ENCODE peak calls at places on chromosomes 7 and 10, in seven cellular contexts. One of them, this sample, is unnamed.

GRCh38 chr10:15216700-15217099 is 48.2 kb upstream of the NMT2 start:
- DNase-seq in colonic mucosa: no peak
- DNase-seq in cardiac muscle cell: no peak
- DNase-seq in tibial artery: no peak
- DNase-seq in fibroblast of lung: no peak
- DNase-seq in retinal pigment epithelial cell: no peak
- DNase-seq in fibroblast of villous mesenchyme: no peak
- DNase-seq in this sample: no peak

GRCh38 chr7:41148521-41148951 is 554.4 kb downstream of the INHBA start:
- DNase-seq in colonic mucosa: no peak
- DNase-seq in cardiac muscle cell: no peak
- DNase-seq in tibial artery: no peak
- DNase-seq in fibroblast of lung: peak
- DNase-seq in retinal pigment epithelial cell: no peak
- DNase-seq in fibroblast of villous mesenchyme: peak
- DNase-seq in this sample: peak

GRCh38 chr10:129045658-129046057 is 421.4 kb upstream of the MGMT start:
- DNase-seq in colonic mucosa: no peak
- DNase-seq in cardiac muscle cell: no peak
- DNase-seq in tibial artery: no peak
- DNase-seq in fibroblast of lung: no peak
- DNase-seq in retinal pigment epithelial cell: no peak
- DNase-seq in fibroblast of villous mesenchyme: no peak
- DNase-seq in this sample: no peak

GRCh38 chr10:92544296-92544695 is 29.6 kb downstream of the IDE start:
- DNase-seq in colonic mucosa: no peak
- DNase-seq in cardiac muscle cell: no peak
- DNase-seq in tibial artery: no peak
- DNase-seq in fibroblast of lung: no peak
- DNase-seq in retinal pigment epithelial cell: no peak
- DNase-seq in fibroblast of villous mesenchyme: peak
- DNase-seq in this sample: no peak

GRCh38 chr7:29102554-29103151 is 43.7 kb downstream of the CPVL start:
- DNase-seq in colonic mucosa: peak
- DNase-seq in cardiac muscle cell: peak
- DNase-seq in tibial artery: peak
- DNase-seq in fibroblast of lung: peak
- DNase-seq in retinal pigment epithelial cell: no peak
- DNase-seq in fibroblast of villous mesenchyme: peak
- DNase-seq in this sample: peak

GRCh38 chr7:139541600-139542307 is 18.3 kb downstream of the CLEC2L start:
- DNase-seq in colonic mucosa: no peak
- DNase-seq in cardiac muscle cell: peak
- DNase-seq in tibial artery: no peak
- DNase-seq in fibroblast of lung: no peak
- DNase-seq in retinal pigment epithelial cell: no peak
- DNase-seq in fibroblast of villous mesenchyme: no peak
- DNase-seq in this sample: no peak

GRCh38 chr7:155363146-155363539 is 65.5 kb downstream of the INSIG1 start:
- DNase-seq in colonic mucosa: no peak
- DNase-seq in cardiac muscle cell: no peak
- DNase-seq in tibial artery: no peak
- DNase-seq in fibroblast of lung: no peak
- DNase-seq in retinal pigment epithelial cell: no peak
- DNase-seq in fibroblast of villous mesenchyme: no peak
- DNase-seq in this sample: no peak

GRCh38 chr10:33812586-33812985 is 478.1 kb upstream of the NRP1 start:
- DNase-seq in colonic mucosa: no peak
- DNase-seq in cardiac muscle cell: no peak
- DNase-seq in tibial artery: no peak
- DNase-seq in fibroblast of lung: no peak
- DNase-seq in retinal pigment epithelial cell: no peak
- DNase-seq in fibroblast of villous mesenchyme: no peak
- DNase-seq in this sample: no peak

GRCh38 chr10:49115796-49116508 is 630 bp upstream of the VSTM4 start:
- DNase-seq in colonic mucosa: no peak
- DNase-seq in cardiac muscle cell: no peak
- DNase-seq in tibial artery: no peak
- DNase-seq in fibroblast of lung: no peak
- DNase-seq in retinal pigment epithelial cell: no peak
- DNase-seq in fibroblast of villous mesenchyme: no peak
- DNase-seq in this sample: no peak

GRCh38 chr7:43572516-43573049 is 10.3 kb upstream of the STK17A start:
- DNase-seq in colonic mucosa: no peak
- DNase-seq in cardiac muscle cell: no peak
- DNase-seq in tibial artery: peak
- DNase-seq in fibroblast of lung: peak
- DNase-seq in retinal pigment epithelial cell: peak
- DNase-seq in fibroblast of villous mesenchyme: peak
- DNase-seq in this sample: peak

GRCh38 chr10:65952086-65952485 is 973.8 kb upstream of the LRRTM3 start:
- DNase-seq in colonic mucosa: no peak
- DNase-seq in cardiac muscle cell: no peak
- DNase-seq in tibial artery: no peak
- DNase-seq in fibroblast of lung: no peak
- DNase-seq in retinal pigment epithelial cell: no peak
- DNase-seq in fibroblast of villous mesenchyme: no peak
- DNase-seq in this sample: no peak

GRCh38 chr10:101130984-101131961 is at the start of gene TLX1:
- DNase-seq in colonic mucosa: no peak
- DNase-seq in cardiac muscle cell: peak
- DNase-seq in tibial artery: no peak
- DNase-seq in fibroblast of lung: no peak
- DNase-seq in retinal pigment epithelial cell: no peak
- DNase-seq in fibroblast of villous mesenchyme: no peak
- DNase-seq in this sample: no peak

GRCh38 chr10:1674501-1674900 is 62.8 kb downstream of the ADARB2 start:
- DNase-seq in colonic mucosa: no peak
- DNase-seq in cardiac muscle cell: no peak
- DNase-seq in tibial artery: no peak
- DNase-seq in fibroblast of lung: no peak
- DNase-seq in retinal pigment epithelial cell: no peak
- DNase-seq in fibroblast of villous mesenchyme: no peak
- DNase-seq in this sample: no peak

GRCh38 chr7:22229148-22229547 is 127.8 kb downstream of the RAPGEF5 start:
- DNase-seq in colonic mucosa: no peak
- DNase-seq in cardiac muscle cell: no peak
- DNase-seq in tibial artery: no peak
- DNase-seq in fibroblast of lung: no peak
- DNase-seq in retinal pigment epithelial cell: no peak
- DNase-seq in fibroblast of villous mesenchyme: no peak
- DNase-seq in this sample: no peak

GRCh38 chr10:11881477-11882417 is 58.6 kb downstream of the PROSER2 start:
- DNase-seq in colonic mucosa: no peak
- DNase-seq in cardiac muscle cell: no peak
- DNase-seq in tibial artery: no peak
- DNase-seq in fibroblast of lung: no peak
- DNase-seq in retinal pigment epithelial cell: no peak
- DNase-seq in fibroblast of villous mesenchyme: no peak
- DNase-seq in this sample: no peak

GRCh38 chr7:128162666-128163065 is 78.4 kb upstream of the LEP start:
- DNase-seq in colonic mucosa: no peak
- DNase-seq in cardiac muscle cell: no peak
- DNase-seq in tibial artery: no peak
- DNase-seq in fibroblast of lung: no peak
- DNase-seq in retinal pigment epithelial cell: no peak
- DNase-seq in fibroblast of villous mesenchyme: no peak
- DNase-seq in this sample: no peak

DNA sequence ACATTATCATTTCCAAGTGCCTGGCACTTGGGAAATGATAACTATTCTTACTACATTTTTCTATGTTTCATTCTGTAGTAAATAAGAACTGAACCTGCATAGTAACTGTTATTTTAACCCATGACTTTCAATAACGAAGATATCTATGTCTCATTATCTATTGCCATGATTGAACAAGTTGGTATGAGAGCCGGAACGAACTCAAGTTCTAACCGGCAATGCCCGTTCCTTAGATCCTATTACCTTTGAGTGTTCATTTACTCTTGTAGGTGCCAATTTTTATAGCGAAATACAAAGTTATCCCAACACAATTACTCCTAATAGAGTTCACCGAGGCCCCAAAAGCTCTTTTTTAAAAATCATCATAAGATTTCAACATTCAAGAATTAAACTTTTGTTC is 885 bp upstream of the MET start:
- DNase-seq in colonic mucosa: no peak
- DNase-seq in cardiac muscle cell: no peak
- DNase-seq in tibial artery: no peak
- DNase-seq in fibroblast of lung: no peak
- DNase-seq in retinal pigment epithelial cell: no peak
- DNase-seq in fibroblast of villous mesenchyme: no peak
- DNase-seq in this sample: no peak
- H3K4me3 ChIP-seq in colonic mucosa: peak
- H3K4me3 ChIP-seq in cardiac muscle cell: peak
- H3K4me3 ChIP-seq in tibial artery: peak
- H3K4me3 ChIP-seq in fibroblast of lung: no peak
- H3K4me3 ChIP-seq in retinal pigment epithelial cell: peak
- H3K4me3 ChIP-seq in fibroblast of villous mesenchyme: no peak
- H3K4me3 ChIP-seq in this sample: no peak

GRCh38 chr10:63887600-63888396 is 366.6 kb downstream of the REEP3 start:
- DNase-seq in colonic mucosa: no peak
- DNase-seq in cardiac muscle cell: no peak
- DNase-seq in tibial artery: no peak
- DNase-seq in fibroblast of lung: no peak
- DNase-seq in retinal pigment epithelial cell: no peak
- DNase-seq in fibroblast of villous mesenchyme: no peak
- DNase-seq in this sample: no peak

GRCh38 chr10:63885159-63885558 is 364.0 kb downstream of the REEP3 start:
- DNase-seq in colonic mucosa: no peak
- DNase-seq in cardiac muscle cell: no peak
- DNase-seq in tibial artery: no peak
- DNase-seq in fibroblast of lung: no peak
- DNase-seq in retinal pigment epithelial cell: no peak
- DNase-seq in fibroblast of villous mesenchyme: no peak
- DNase-seq in this sample: no peak

GRCh38 chr10:63889756-63890155 is 368.6 kb downstream of the REEP3 start:
- DNase-seq in colonic mucosa: no peak
- DNase-seq in cardiac muscle cell: no peak
- DNase-seq in tibial artery: no peak
- DNase-seq in fibroblast of lung: no peak
- DNase-seq in retinal pigment epithelial cell: no peak
- DNase-seq in fibroblast of villous mesenchyme: no peak
- DNase-seq in this sample: no peak

GRCh38 chr10:63886281-63887025 is 365.3 kb downstream of the REEP3 start:
- DNase-seq in colonic mucosa: no peak
- DNase-seq in cardiac muscle cell: no peak
- DNase-seq in tibial artery: no peak
- DNase-seq in fibroblast of lung: no peak
- DNase-seq in retinal pigment epithelial cell: no peak
- DNase-seq in fibroblast of villous mesenchyme: no peak
- DNase-seq in this sample: no peak

GRCh38 chr10:63887026-63887589 is 365.9 kb downstream of the REEP3 start:
- DNase-seq in colonic mucosa: no peak
- DNase-seq in cardiac muscle cell: no peak
- DNase-seq in tibial artery: no peak
- DNase-seq in fibroblast of lung: no peak
- DNase-seq in retinal pigment epithelial cell: no peak
- DNase-seq in fibroblast of villous mesenchyme: no peak
- DNase-seq in this sample: no peak
- TF ChIP-seq CTCF in colonic mucosa: no peak
- TF ChIP-seq CTCF in cardiac muscle cell: peak
- TF ChIP-seq CTCF in tibial artery: no peak
- TF ChIP-seq CTCF in fibroblast of lung: no peak
- TF ChIP-seq CTCF in retinal pigment epithelial cell: peak
- TF ChIP-seq CTCF in fibroblast of villous mesenchyme: no peak
- TF ChIP-seq CTCF in this sample: no peak

GRCh38 chr7:55066938-55067337 is 48.1 kb downstream of the EGFR start:
- DNase-seq in colonic mucosa: no peak
- DNase-seq in cardiac muscle cell: no peak
- DNase-seq in tibial artery: no peak
- DNase-seq in fibroblast of lung: no peak
- DNase-seq in retinal pigment epithelial cell: no peak
- DNase-seq in fibroblast of villous mesenchyme: no peak
- DNase-seq in this sample: no peak
- H3K4me3 ChIP-seq in colonic mucosa: no peak
- H3K4me3 ChIP-seq in cardiac muscle cell: no peak
- H3K4me3 ChIP-seq in tibial artery: no peak
- H3K4me3 ChIP-seq in fibroblast of lung: no peak
- H3K4me3 ChIP-seq in retinal pigment epithelial cell: no peak
- H3K4me3 ChIP-seq in fibroblast of villous mesenchyme: no peak
- H3K4me3 ChIP-seq in this sample: no peak

DNA sequence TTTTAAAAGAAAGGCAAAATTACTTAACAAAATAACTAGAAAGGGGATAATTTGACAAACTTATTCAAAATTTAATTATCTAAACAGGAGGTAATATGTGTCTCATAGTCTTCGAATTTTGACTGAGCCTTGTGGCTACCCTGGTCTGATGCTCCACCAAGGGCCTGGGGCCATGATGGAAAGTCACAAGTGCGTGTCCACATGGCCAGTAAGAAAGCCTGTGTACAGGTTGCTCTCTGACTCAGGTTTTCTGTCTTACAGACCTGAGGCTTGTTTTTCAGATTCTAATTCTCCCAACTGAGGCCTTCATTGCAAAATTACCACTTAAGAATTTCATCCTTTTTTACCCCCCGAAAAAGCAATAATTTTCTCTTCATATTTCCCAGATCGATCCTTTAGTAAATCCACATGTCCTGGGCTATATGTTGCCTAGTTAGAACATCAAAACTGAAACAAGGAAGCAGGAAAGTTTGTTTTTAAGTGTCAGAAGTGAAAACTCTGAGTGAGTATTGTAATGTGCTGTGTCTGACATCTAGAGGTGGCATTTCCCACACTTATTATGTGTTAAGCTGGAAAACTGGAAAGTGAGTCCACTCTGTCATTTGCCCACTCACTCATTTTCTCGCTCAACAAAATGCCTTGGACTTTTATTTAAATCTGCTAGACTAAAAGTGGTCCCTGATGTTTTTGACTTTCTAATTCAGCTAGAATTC is 10.0 kb downstream of the CYP3A43 start:
- DNase-seq in colonic mucosa: peak
- DNase-seq in cardiac muscle cell: no peak
- DNase-seq in tibial artery: no peak
- DNase-seq in fibroblast of lung: peak
- DNase-seq in retinal pigment epithelial cell: no peak
- DNase-seq in fibroblast of villous mesenchyme: peak
- DNase-seq in this sample: peak
- TF ChIP-seq CTCF in colonic mucosa: peak
- TF ChIP-seq CTCF in cardiac muscle cell: no peak
- TF ChIP-seq CTCF in tibial artery: no peak
- TF ChIP-seq CTCF in fibroblast of lung: no peak
- TF ChIP-seq CTCF in retinal pigment epithelial cell: no peak
- TF ChIP-seq CTCF in fibroblast of villous mesenchyme: peak
- TF ChIP-seq CTCF in this sample: peak

This sample was measured in fibroblast of mammary gland.